ENCODE peak calls at places on chromosome 2, in seven cellular contexts. P is transverse colon, O is stomach, L is IMR-90, V is astrocyte, M is right lobe of liver, G is kidney. B is an unnamed sample.

GRCh38 chr2:219452361-219453317 is 18.0 kb downstream of the SPEG start:
- DNase-seq in G (no peak), M (peak; percentile 40), P (peak; percentile 39), V (peak; percentile 97), O (no peak), L (peak; percentile 95), B (no peak)

GRCh38 chr2:105393373-105394055 is 5.3 kb downstream of the FHL2 start:
- DNase-seq in P (peak; percentile 13), G (no peak), M (no peak), V (peak; percentile 97), L (peak; percentile 73), O (no peak), B (no peak)

GRCh38 chr2:157439792-157440186 is 4.1 kb downstream of the CYTIP start:
- DNase-seq in V (no peak), M (no peak), G (no peak), L (no peak), P (peak; percentile 35), O (no peak), B (peak; percentile 67)

GRCh38 chr2:239227661-239228371 is 173.0 kb downstream of the HDAC4 start:
- DNase-seq in O (peak; percentile 26), P (no peak), G (no peak), V (peak; percentile 33), M (peak; percentile 74), L (peak; percentile 52), B (no peak)

GRCh38 chr2:97748397-97748796 is 35.0 kb downstream of the ZAP70 start:
- DNase-seq in P (peak; percentile 37), M (no peak), V (no peak), G (peak; percentile 62), O (no peak), L (no peak), B (peak; percentile 80)

GRCh38 chr2:160492401-160493226 is 993 bp downstream of the RBMS1 start:
- DNase-seq in L (peak; percentile 67), P (peak; percentile 56), O (peak; percentile 58), M (peak; percentile 83), V (peak; percentile 64), G (peak; percentile 93), B (peak; percentile 40)

GRCh38 chr2:132790232-132790755 is 120.3 kb upstream of the LYPD1 start:
- DNase-seq in G (no peak), M (no peak), V (no peak), O (no peak), L (no peak), P (no peak), B (no peak)

GRCh38 chr2:207256026-207256425 is 90.3 kb upstream of the KLF7 start:
- DNase-seq in L (no peak), O (no peak), P (no peak), G (no peak), V (peak; percentile 8), M (no peak), B (no peak)

GRCh38 chr2:45380131-45380836 is 230.8 kb downstream of the SRBD1 start:
- DNase-seq in P (no peak), M (no peak), O (no peak), L (peak; percentile 60), G (no peak), V (peak; percentile 33), B (no peak)

GRCh38 chr2:144267209-144267608 is 252.7 kb downstream of the ZEB2 start:
- DNase-seq in P (no peak), V (no peak), O (no peak), G (no peak), M (no peak), L (no peak), B (no peak)

GRCh38 chr2:127563458-127564428 is 28.3 kb downstream of the MYO7B start:
- DNase-seq in L (no peak), G (no peak), V (no peak), P (no peak), O (no peak), M (no peak), B (no peak)

GRCh38 chr2:1840046-1840445 is 95.7 kb upstream of the PXDN start:
- DNase-seq in P (no peak), L (no peak), M (no peak), V (no peak), G (no peak), O (no peak), B (no peak)

GRCh38 chr2:103161456-103162289 is 399.8 kb downstream of the TMEM182 start:
- DNase-seq in G (no peak), M (no peak), V (peak; percentile 39), L (peak; percentile 30), O (peak; percentile 36), P (no peak), B (no peak)

GRCh38 chr2:161745866-161746614 is 121.8 kb downstream of the SLC4A10 start:
- DNase-seq in O (no peak), P (no peak), M (no peak), V (no peak), G (no peak), L (no peak), B (no peak)

GRCh38 chr2:68083346-68083745 is 20.5 kb upstream of the C1D start:
- DNase-seq in O (no peak), M (no peak), V (no peak), P (no peak), L (no peak), G (no peak), B (no peak)

GRCh38 chr2:133755515-133756311 is 187.4 kb upstream of the NCKAP5 start:
- DNase-seq in M (no peak), P (no peak), G (no peak), O (no peak), V (peak; percentile 100), L (peak; percentile 100), B (no peak)

GRCh38 chr2:65113229-65113628 is 16.7 kb downstream of the RAB1A start:
- DNase-seq in O (no peak), L (no peak), M (no peak), G (no peak), P (no peak), V (no peak), B (no peak)

GRCh38 chr2:190860985-190861721 is 19.5 kb upstream of the GLS start:
- DNase-seq in L (peak; percentile 73), P (no peak), O (no peak), M (no peak), G (no peak), V (peak; percentile 86), B (no peak)

GRCh38 chr2:212958757-212959295 is 192.6 kb downstream of the IKZF2 start:
- DNase-seq in P (no peak), M (no peak), O (no peak), G (no peak), L (peak; percentile 45), V (peak; percentile 10), B (no peak)

GRCh38 chr2:196528486-196529223 is 110.9 kb upstream of the CCDC150 start:
- DNase-seq in V (no peak), M (no peak), P (no peak), L (no peak), G (no peak), O (no peak), B (no peak)

GRCh38 chr2:214547931-214548330 is 137.1 kb downstream of the VWC2L start:
- DNase-seq in O (no peak), M (no peak), L (no peak), G (no peak), V (no peak), P (no peak), B (no peak)

GRCh38 chr2:9247786-9248185 is 41.2 kb downstream of the ASAP2 start:
- DNase-seq in L (no peak), O (peak; percentile 52), P (peak; percentile 47), M (no peak), G (no peak), V (no peak), B (no peak)

GRCh38 chr2:55618649-55619055 is 1.2 kb upstream of the PPP4R3B start:
- DNase-seq in G (peak; percentile 73), O (peak; percentile 51), L (peak; percentile 43), M (peak; percentile 66), V (peak; percentile 41), P (peak; percentile 58), B (peak; percentile 78)

GRCh38 chr2:217901826-217902225 is 101.0 kb downstream of the TNS1 start:
- DNase-seq in V (peak; percentile 83), O (no peak), P (no peak), G (no peak), L (peak; percentile 92), M (no peak), B (no peak)

GRCh38 chr2:120469486-120469885 is 123.5 kb downstream of the INHBB start:
- DNase-seq in P (no peak), O (no peak), V (no peak), L (no peak), G (peak; percentile 22), M (no peak), B (peak; percentile 37)

GRCh38 chr2:26285931-26286330 is 41.2 kb downstream of the HADHB start:
- DNase-seq in L (no peak), P (no peak), G (no peak), M (no peak), O (no peak), V (no peak), B (no peak)

GRCh38 chr2:26281226-26281625 is 36.5 kb downstream of the HADHB start:
- DNase-seq in P (no peak), G (no peak), M (no peak), V (no peak), O (no peak), L (no peak), B (no peak)

GRCh38 chr2:26284132-26284531 is 39.4 kb downstream of the HADHB start:
- DNase-seq in O (no peak), M (no peak), P (no peak), G (no peak), L (peak; percentile 47), V (peak; percentile 57), B (peak; percentile 66)

GRCh38 chr2:26279886-26280285 is 35.1 kb downstream of the HADHB start:
- DNase-seq in G (no peak), V (no peak), M (no peak), L (no peak), P (no peak), O (no peak), B (no peak)

GRCh38 chr2:26283606-26284005 is 38.9 kb downstream of the HADHB start:
- DNase-seq in L (no peak), V (no peak), O (no peak), G (no peak), M (no peak), P (no peak), B (peak; percentile 66)
- H3K36me3 ChIP-seq in L (peaks cover 35% of the 10 kb centered on the region), V (peaks cover 41% of the 10 kb centered on the region), O (peaks cover 65% of the 10 kb centered on the region), G (peaks cover 22% of the 10 kb centered on the region), M (peaks cover 78% of the 10 kb centered on the region), P (no peaks in the 10 kb centered on the region), B (peaks cover 95% of the 10 kb centered on the region)

GRCh38 chr2:231785413-231785812 is 832 bp upstream of the COPS7B start:
- DNase-seq in V (no peak), L (no peak), G (no peak), P (no peak), O (no peak), M (no peak), B (no peak)
- H3K4me1 ChIP-seq in V (peaks cover 18% of the 10 kb centered on the region), L (peaks cover 6% of the 10 kb centered on the region), G (peaks cover 5% of the 10 kb centered on the region), P (peaks cover 15% of the 10 kb centered on the region), O (peaks cover 40% of the 10 kb centered on the region), M (no peaks in the 10 kb centered on the region), B (peaks cover 27% of the 10 kb centered on the region)

DNA sequence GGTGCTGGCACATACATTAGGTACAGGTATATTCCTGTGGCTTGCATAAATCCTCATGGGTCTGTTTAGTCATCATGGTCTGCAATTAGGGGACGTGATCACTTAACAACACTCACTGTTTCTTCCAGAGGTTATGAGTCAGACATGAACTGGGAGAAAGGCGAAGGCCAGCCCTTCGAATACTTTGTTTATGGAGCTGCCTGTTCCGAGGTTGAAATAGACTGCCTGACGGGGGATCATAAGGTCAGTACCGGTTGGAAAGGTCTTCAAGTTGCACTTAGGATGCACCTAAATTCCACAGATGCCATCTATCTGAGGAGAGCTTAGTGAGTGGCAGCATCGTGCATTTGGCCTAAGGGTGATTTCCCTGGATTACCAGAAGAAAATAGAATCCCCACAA is 76.9 kb downstream of the AOX1 start:
- DNase-seq in M (no peak), L (peak; percentile 78), G (no peak), O (no peak), P (no peak), V (peak; percentile 59), B (no peak)
- H3K36me3 ChIP-seq in M (peaks cover 93% of the 10 kb centered on the region), L (no peaks in the 10 kb centered on the region), G (no peaks in the 10 kb centered on the region), O (no peaks in the 10 kb centered on the region), P (no peaks in the 10 kb centered on the region), V (no peaks in the 10 kb centered on the region), B (no peaks in the 10 kb centered on the region)

GRCh38 chr2:177264539-177265385 is at the start of gene NFE2L2:
- DNase-seq in L (peak; percentile 91), P (peak; percentile 95), M (peak; percentile 97), G (peak; percentile 98), O (peak; percentile 94), V (peak; percentile 82), B (peak; percentile 97)
- H3K4me1 ChIP-seq in L (peaks cover 5% of the 10 kb centered on the region), P (peaks cover 15% of the 10 kb centered on the region), M (no peaks in the 10 kb centered on the region), G (peaks cover 13% of the 10 kb centered on the region), O (peaks cover 32% of the 10 kb centered on the region), V (peaks cover 22% of the 10 kb centered on the region), B (peaks cover 32% of the 10 kb centered on the region)